ENCODE peak calls at places on chromosomes 3 and 15, in eight cellular contexts. One of them, this sample, is unnamed.

GRCh38 chr3:50270422-50270831 is 1.5 kb downstream of the SEMA3B start:
- DNase-seq in SJCRH30: no peak
- DNase-seq in cardiac muscle cell: no peak
- DNase-seq in lower lobe of right lung: no peak
- DNase-seq in SK-N-SH: no peak
- DNase-seq in Karpas-422: no peak
- DNase-seq in transverse colon: no peak
- DNase-seq in dorsolateral prefrontal cortex: no peak
- DNase-seq in this sample: no peak

GRCh38 chr3:144185291-144185690 is 213.7 kb downstream of the DIPK2A start:
- DNase-seq in SJCRH30: no peak
- DNase-seq in cardiac muscle cell: no peak
- DNase-seq in lower lobe of right lung: no peak
- DNase-seq in SK-N-SH: no peak
- DNase-seq in Karpas-422: no peak
- DNase-seq in transverse colon: no peak
- DNase-seq in dorsolateral prefrontal cortex: no peak
- DNase-seq in this sample: no peak

GRCh38 chr3:9703736-9704342 is at the start of gene CPNE9:
- DNase-seq in SJCRH30: no peak
- DNase-seq in cardiac muscle cell: no peak
- DNase-seq in lower lobe of right lung: no peak
- DNase-seq in SK-N-SH: peak; percentile 87
- DNase-seq in Karpas-422: no peak
- DNase-seq in transverse colon: no peak
- DNase-seq in dorsolateral prefrontal cortex: no peak
- DNase-seq in this sample: peak; percentile 55

GRCh38 chr15:43769584-43770228 is 7.1 kb downstream of the ELL3 start:
- DNase-seq in SJCRH30: peak; percentile 75
- DNase-seq in cardiac muscle cell: peak; percentile 77
- DNase-seq in lower lobe of right lung: peak; percentile 55
- DNase-seq in SK-N-SH: peak; percentile 72
- DNase-seq in Karpas-422: peak; percentile 83
- DNase-seq in transverse colon: peak; percentile 63
- DNase-seq in dorsolateral prefrontal cortex: peak; percentile 33
- DNase-seq in this sample: peak; percentile 69

GRCh38 chr3:101780661-101781060 is 1.6 kb downstream of the NXPE3 start:
- DNase-seq in SJCRH30: peak; percentile 62
- DNase-seq in cardiac muscle cell: peak; percentile 85
- DNase-seq in lower lobe of right lung: no peak
- DNase-seq in SK-N-SH: peak; percentile 15
- DNase-seq in Karpas-422: no peak
- DNase-seq in transverse colon: no peak
- DNase-seq in dorsolateral prefrontal cortex: peak; percentile 19
- DNase-seq in this sample: peak; percentile 9

GRCh38 chr15:78210349-78210717 is 24.0 kb downstream of the ACSBG1 start:
- DNase-seq in SJCRH30: peak; percentile 20
- DNase-seq in cardiac muscle cell: no peak
- DNase-seq in lower lobe of right lung: no peak
- DNase-seq in SK-N-SH: no peak
- DNase-seq in Karpas-422: no peak
- DNase-seq in transverse colon: no peak
- DNase-seq in dorsolateral prefrontal cortex: no peak
- DNase-seq in this sample: no peak

GRCh38 chr3:165855581-165855980 is 18.4 kb upstream of the BCHE start:
- DNase-seq in SJCRH30: no peak
- DNase-seq in cardiac muscle cell: peak; percentile 21
- DNase-seq in lower lobe of right lung: no peak
- DNase-seq in SK-N-SH: no peak
- DNase-seq in Karpas-422: no peak
- DNase-seq in transverse colon: no peak
- DNase-seq in dorsolateral prefrontal cortex: no peak
- DNase-seq in this sample: no peak

GRCh38 chr3:66386925-66387650 is 113.7 kb downstream of the LRIG1 start:
- DNase-seq in SJCRH30: peak; percentile 80
- DNase-seq in cardiac muscle cell: no peak
- DNase-seq in lower lobe of right lung: no peak
- DNase-seq in SK-N-SH: no peak
- DNase-seq in Karpas-422: no peak
- DNase-seq in transverse colon: no peak
- DNase-seq in dorsolateral prefrontal cortex: no peak
- DNase-seq in this sample: no peak

GRCh38 chr15:85725564-85725963 is 69.2 kb downstream of the KLHL25 start:
- DNase-seq in SJCRH30: no peak
- DNase-seq in cardiac muscle cell: no peak
- DNase-seq in lower lobe of right lung: no peak
- DNase-seq in SK-N-SH: no peak
- DNase-seq in Karpas-422: no peak
- DNase-seq in transverse colon: no peak
- DNase-seq in dorsolateral prefrontal cortex: no peak
- DNase-seq in this sample: no peak

GRCh38 chr3:50015918-50016317 is 72.8 kb upstream of the RBM5 start:
- DNase-seq in SJCRH30: no peak
- DNase-seq in cardiac muscle cell: no peak
- DNase-seq in lower lobe of right lung: no peak
- DNase-seq in SK-N-SH: no peak
- DNase-seq in Karpas-422: no peak
- DNase-seq in transverse colon: no peak
- DNase-seq in dorsolateral prefrontal cortex: no peak
- DNase-seq in this sample: no peak

GRCh38 chr3:97658670-97659285 is 105.8 kb upstream of the ARL6 start:
- DNase-seq in SJCRH30: peak; percentile 46
- DNase-seq in cardiac muscle cell: peak; percentile 19
- DNase-seq in lower lobe of right lung: no peak
- DNase-seq in SK-N-SH: peak; percentile 20
- DNase-seq in Karpas-422: peak; percentile 70
- DNase-seq in transverse colon: no peak
- DNase-seq in dorsolateral prefrontal cortex: no peak
- DNase-seq in this sample: peak; percentile 62

GRCh38 chr3:114319453-114319852 is 25.6 kb downstream of the TIGIT start:
- DNase-seq in SJCRH30: peak; percentile 74
- DNase-seq in cardiac muscle cell: peak; percentile 43
- DNase-seq in lower lobe of right lung: no peak
- DNase-seq in SK-N-SH: no peak
- DNase-seq in Karpas-422: no peak
- DNase-seq in transverse colon: no peak
- DNase-seq in dorsolateral prefrontal cortex: no peak
- DNase-seq in this sample: peak; percentile 46

GRCh38 chr15:89799925-89800500 is 14.6 kb downstream of the ANPEP start:
- DNase-seq in SJCRH30: no peak
- DNase-seq in cardiac muscle cell: no peak
- DNase-seq in lower lobe of right lung: no peak
- DNase-seq in SK-N-SH: peak; percentile 18
- DNase-seq in Karpas-422: no peak
- DNase-seq in transverse colon: no peak
- DNase-seq in dorsolateral prefrontal cortex: no peak
- DNase-seq in this sample: no peak

GRCh38 chr3:98596902-98597500 is 3.6 kb upstream of the CPOX start:
- DNase-seq in SJCRH30: peak; percentile 71
- DNase-seq in cardiac muscle cell: peak; percentile 50
- DNase-seq in lower lobe of right lung: no peak
- DNase-seq in SK-N-SH: peak; percentile 30
- DNase-seq in Karpas-422: peak; percentile 87
- DNase-seq in transverse colon: no peak
- DNase-seq in dorsolateral prefrontal cortex: no peak
- DNase-seq in this sample: no peak

GRCh38 chr3:141482250-141482937 is 4.4 kb upstream of the RASA2 start:
- DNase-seq in SJCRH30: no peak
- DNase-seq in cardiac muscle cell: peak; percentile 83
- DNase-seq in lower lobe of right lung: no peak
- DNase-seq in SK-N-SH: no peak
- DNase-seq in Karpas-422: no peak
- DNase-seq in transverse colon: no peak
- DNase-seq in dorsolateral prefrontal cortex: no peak
- DNase-seq in this sample: no peak

DNA sequence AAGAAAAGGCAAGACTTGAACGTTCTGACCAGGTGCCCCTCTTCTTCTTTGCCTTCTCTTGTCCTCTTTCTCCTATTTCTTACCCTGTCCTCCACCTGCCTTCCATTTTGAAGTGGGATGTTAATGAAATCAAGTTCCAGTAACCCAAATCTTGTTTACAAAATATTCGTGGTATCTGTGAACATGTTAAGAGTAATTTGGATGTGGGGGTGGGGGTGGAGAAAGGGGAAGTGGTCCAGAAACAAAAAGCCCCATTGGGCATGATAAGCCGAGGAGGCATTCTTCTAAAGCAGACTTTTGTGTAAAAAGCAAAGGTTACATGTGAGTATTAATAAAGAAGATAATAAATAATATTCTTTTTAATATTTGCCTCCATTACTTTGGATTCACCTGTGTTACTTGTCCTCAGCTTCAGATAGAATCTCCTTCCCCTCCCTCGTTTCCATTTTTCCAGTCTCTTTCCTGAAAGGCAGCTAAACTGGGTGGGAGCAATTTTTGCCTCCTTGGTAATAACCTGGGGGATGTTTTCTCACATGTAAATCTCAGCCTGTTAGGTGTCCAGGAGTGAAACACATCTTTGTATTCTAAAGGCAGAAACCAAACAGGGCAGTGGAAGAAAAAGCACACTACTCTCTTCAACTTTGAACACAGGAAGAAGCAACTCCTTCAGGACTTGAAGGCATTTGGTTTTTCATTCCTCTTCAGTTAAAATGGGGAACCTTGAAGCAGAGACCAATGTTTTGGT is 3.2 kb downstream of the CHST2 start:
- DNase-seq in SJCRH30: no peak
- DNase-seq in cardiac muscle cell: no peak
- DNase-seq in lower lobe of right lung: no peak
- DNase-seq in SK-N-SH: no peak
- DNase-seq in Karpas-422: peak; percentile 60
- DNase-seq in transverse colon: no peak
- DNase-seq in dorsolateral prefrontal cortex: no peak
- DNase-seq in this sample: no peak
- H3K27ac ChIP-seq in SJCRH30: no peak overlapping the region
- H3K27ac ChIP-seq in cardiac muscle cell: no peak overlapping the region
- H3K27ac ChIP-seq in lower lobe of right lung: no peak overlapping the region
- H3K27ac ChIP-seq in SK-N-SH: no peak overlapping the region
- H3K27ac ChIP-seq in Karpas-422: peak overlapping the region; percentile 22
- H3K27ac ChIP-seq in transverse colon: no peak overlapping the region
- H3K27ac ChIP-seq in dorsolateral prefrontal cortex: no peak overlapping the region
- H3K27ac ChIP-seq in this sample: no peak overlapping the region

GRCh38 chr15:75801859-75802593 is 41.2 kb upstream of the UBE2Q2 start:
- DNase-seq in SJCRH30: peak; percentile 90
- DNase-seq in cardiac muscle cell: peak; percentile 77
- DNase-seq in lower lobe of right lung: peak; percentile 90
- DNase-seq in SK-N-SH: peak; percentile 91
- DNase-seq in Karpas-422: peak; percentile 92
- DNase-seq in transverse colon: peak; percentile 84
- DNase-seq in dorsolateral prefrontal cortex: peak; percentile 67
- DNase-seq in this sample: peak; percentile 92
- H3K4me3 ChIP-seq in SJCRH30: peak overlapping the region; percentile 21
- H3K4me3 ChIP-seq in cardiac muscle cell: peak overlapping the region; percentile 5
- H3K4me3 ChIP-seq in lower lobe of right lung: peak overlapping the region; percentile 28
- H3K4me3 ChIP-seq in SK-N-SH: peak overlapping the region; percentile 53
- H3K4me3 ChIP-seq in Karpas-422: no peak overlapping the region
- H3K4me3 ChIP-seq in transverse colon: peak overlapping the region; percentile 31
- H3K4me3 ChIP-seq in dorsolateral prefrontal cortex: peak overlapping the region; percentile 26
- H3K4me3 ChIP-seq in this sample: peak overlapping the region; percentile 31

GRCh38 chr15:64249842-64250575 is 87.2 kb upstream of the PPIB start:
- DNase-seq in SJCRH30: no peak
- DNase-seq in cardiac muscle cell: no peak
- DNase-seq in lower lobe of right lung: no peak
- DNase-seq in SK-N-SH: no peak
- DNase-seq in Karpas-422: no peak
- DNase-seq in transverse colon: no peak
- DNase-seq in dorsolateral prefrontal cortex: no peak
- DNase-seq in this sample: no peak
- H3K27ac ChIP-seq in SJCRH30: no peak overlapping the region
- H3K27ac ChIP-seq in cardiac muscle cell: no peak overlapping the region
- H3K27ac ChIP-seq in lower lobe of right lung: no peak overlapping the region
- H3K27ac ChIP-seq in SK-N-SH: no peak overlapping the region
- H3K27ac ChIP-seq in Karpas-422: no peak overlapping the region
- H3K27ac ChIP-seq in transverse colon: peak overlapping the region; percentile 49
- H3K27ac ChIP-seq in dorsolateral prefrontal cortex: no peak overlapping the region
- H3K27ac ChIP-seq in this sample: no peak overlapping the region

DNA sequence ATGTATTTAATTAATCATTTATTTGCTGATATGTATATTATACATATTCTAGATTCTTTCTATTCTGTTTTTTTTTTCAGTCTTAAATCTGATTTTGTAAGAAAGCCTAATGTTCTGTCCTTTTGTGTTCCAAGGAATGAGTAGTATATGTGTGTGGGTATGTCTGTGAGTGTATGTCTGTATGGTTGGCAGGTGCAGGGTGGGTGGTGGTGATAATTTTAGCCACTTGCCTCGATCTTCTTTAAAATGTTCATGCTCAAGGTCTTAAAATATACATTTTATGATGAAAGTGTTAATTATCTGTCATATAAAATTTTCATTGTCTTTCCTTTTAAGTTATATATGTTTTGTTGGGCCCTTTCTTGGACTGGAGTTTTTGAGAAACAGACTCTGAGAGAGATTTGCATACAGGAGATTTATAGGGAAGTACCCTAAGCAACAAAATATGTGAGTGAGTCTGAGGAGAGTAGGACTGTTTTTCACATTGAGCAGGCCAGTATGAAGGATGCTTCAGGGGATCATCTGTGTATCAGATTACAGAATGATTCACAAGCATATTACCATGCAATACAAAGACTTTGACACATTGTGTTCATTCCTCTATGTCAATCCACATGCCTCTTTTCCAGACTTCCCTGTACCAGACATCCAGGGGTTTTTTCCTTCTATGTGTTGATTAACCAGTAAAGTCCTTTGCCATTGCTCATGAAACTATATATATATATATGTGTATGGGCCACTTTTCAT is 211.0 kb upstream of the DPPA4 start:
- DNase-seq in SJCRH30: no peak
- DNase-seq in cardiac muscle cell: no peak
- DNase-seq in lower lobe of right lung: no peak
- DNase-seq in SK-N-SH: no peak
- DNase-seq in Karpas-422: no peak
- DNase-seq in transverse colon: no peak
- DNase-seq in dorsolateral prefrontal cortex: no peak
- DNase-seq in this sample: no peak
- H3K4me3 ChIP-seq in SJCRH30: no peak overlapping the region
- H3K4me3 ChIP-seq in cardiac muscle cell: no peak overlapping the region
- H3K4me3 ChIP-seq in lower lobe of right lung: no peak overlapping the region
- H3K4me3 ChIP-seq in SK-N-SH: no peak overlapping the region
- H3K4me3 ChIP-seq in Karpas-422: no peak overlapping the region
- H3K4me3 ChIP-seq in transverse colon: no peak overlapping the region
- H3K4me3 ChIP-seq in dorsolateral prefrontal cortex: no peak overlapping the region
- H3K4me3 ChIP-seq in this sample: no peak overlapping the region

DNA sequence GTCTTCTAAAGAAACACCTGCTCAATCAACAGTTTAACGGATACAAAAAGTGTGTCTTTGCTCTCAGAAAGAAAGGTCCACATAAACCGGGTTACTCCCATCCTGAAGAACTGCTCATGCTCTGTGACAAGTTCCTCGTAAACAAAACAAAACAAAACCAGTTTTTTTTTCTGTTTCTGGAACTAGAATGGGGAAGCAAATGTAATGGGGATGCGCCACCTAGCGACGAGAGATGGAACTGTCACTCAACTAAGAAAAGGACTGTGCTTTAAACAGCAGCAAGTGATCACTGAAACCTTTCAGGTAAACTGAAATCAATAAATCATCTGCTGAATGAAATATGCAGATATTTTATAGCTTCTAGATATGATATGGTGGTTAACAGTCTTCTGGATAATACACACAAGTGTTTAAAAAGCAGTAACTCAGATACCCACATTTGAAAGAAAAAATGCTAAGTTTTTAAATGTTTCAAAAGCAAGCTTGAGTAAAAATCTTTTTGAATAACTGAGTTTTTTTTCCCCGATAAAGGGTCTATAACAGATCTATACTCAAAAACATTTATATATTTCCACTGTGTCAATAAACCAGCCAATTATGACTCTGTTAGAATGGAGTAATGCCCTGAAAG is 10.9 kb downstream of the TM2D3 start:
- DNase-seq in SJCRH30: peak; percentile 84
- DNase-seq in cardiac muscle cell: peak; percentile 84
- DNase-seq in lower lobe of right lung: peak; percentile 75
- DNase-seq in SK-N-SH: peak; percentile 58
- DNase-seq in Karpas-422: peak; percentile 91
- DNase-seq in transverse colon: peak; percentile 84
- DNase-seq in dorsolateral prefrontal cortex: peak; percentile 76
- DNase-seq in this sample: peak; percentile 65
- H3K27ac ChIP-seq in SJCRH30: peak overlapping the region; percentile 43
- H3K27ac ChIP-seq in cardiac muscle cell: no peak overlapping the region
- H3K27ac ChIP-seq in lower lobe of right lung: peak overlapping the region; percentile 56
- H3K27ac ChIP-seq in SK-N-SH: peak overlapping the region; percentile 81
- H3K27ac ChIP-seq in Karpas-422: no peak overlapping the region
- H3K27ac ChIP-seq in transverse colon: peak overlapping the region; percentile 57
- H3K27ac ChIP-seq in dorsolateral prefrontal cortex: peak overlapping the region; percentile 97
- H3K27ac ChIP-seq in this sample: no peak overlapping the region